ENCODE peak calls at places on chromosomes 11 and 22, in seven cellular contexts. One of them, this sample, is unnamed.
A peak's percentile ranks its signal among the peaks of the same experiment; 100 is the strongest.

GRCh38 chr22:40633036-40633435 is 3.5 kb downstream of the MRTFA start:
- DNase-seq in sigmoid colon: no peak
- DNase-seq in fibroblast of mammary gland: no peak
- DNase-seq in amniotic stem cell: no peak
- DNase-seq in pancreas: no peak
- DNase-seq in activated T-helper 1 cell treated with anti-CD3 and anti-CD28 coated beads, Interleukin-12 subunit alpha, Interleukin-12 subunit beta, Interleukin-2, Interleukin-4 antibody, amounts not matched to agents 30 ng/mL and 10 ng/mL and 1 ng/mL, durations not matched to agents 14 hours and 24 hours and 36 hours: no peak
- DNase-seq in stimulated activated CD8-positive, alpha-beta memory T cell treated with anti-CD3 and anti-CD28 coated beads, Interleukin-4, amount 100 ng/mL, for 48 hours: no peak
- DNase-seq in this sample: no peak

GRCh38 chr22:44180706-44181032 is at the start of gene PARVG:
- DNase-seq in sigmoid colon: no peak
- DNase-seq in fibroblast of mammary gland: no peak
- DNase-seq in amniotic stem cell: no peak
- DNase-seq in pancreas: no peak
- DNase-seq in activated T-helper 1 cell treated with anti-CD3 and anti-CD28 coated beads, Interleukin-12 subunit alpha, Interleukin-12 subunit beta, Interleukin-2, Interleukin-4 antibody, amounts not matched to agents 30 ng/mL and 10 ng/mL and 1 ng/mL, durations not matched to agents 14 hours and 24 hours and 36 hours: peak; percentile 33
- DNase-seq in stimulated activated CD8-positive, alpha-beta memory T cell treated with anti-CD3 and anti-CD28 coated beads, Interleukin-4, amount 100 ng/mL, for 48 hours: peak; percentile 45
- DNase-seq in this sample: no peak

GRCh38 chr22:27284314-27284713 is 517.2 kb downstream of the MN1 start:
- DNase-seq in sigmoid colon: no peak
- DNase-seq in fibroblast of mammary gland: no peak
- DNase-seq in amniotic stem cell: no peak
- DNase-seq in pancreas: no peak
- DNase-seq in activated T-helper 1 cell treated with anti-CD3 and anti-CD28 coated beads, Interleukin-12 subunit alpha, Interleukin-12 subunit beta, Interleukin-2, Interleukin-4 antibody, amounts not matched to agents 30 ng/mL and 10 ng/mL and 1 ng/mL, durations not matched to agents 14 hours and 24 hours and 36 hours: no peak
- DNase-seq in stimulated activated CD8-positive, alpha-beta memory T cell treated with anti-CD3 and anti-CD28 coated beads, Interleukin-4, amount 100 ng/mL, for 48 hours: no peak
- DNase-seq in this sample: no peak

GRCh38 chr11:70541699-70542098 is 143.4 kb downstream of the CTTN start:
- DNase-seq in sigmoid colon: no peak
- DNase-seq in fibroblast of mammary gland: no peak
- DNase-seq in amniotic stem cell: no peak
- DNase-seq in pancreas: peak; percentile 5
- DNase-seq in activated T-helper 1 cell treated with anti-CD3 and anti-CD28 coated beads, Interleukin-12 subunit alpha, Interleukin-12 subunit beta, Interleukin-2, Interleukin-4 antibody, amounts not matched to agents 30 ng/mL and 10 ng/mL and 1 ng/mL, durations not matched to agents 14 hours and 24 hours and 36 hours: no peak
- DNase-seq in stimulated activated CD8-positive, alpha-beta memory T cell treated with anti-CD3 and anti-CD28 coated beads, Interleukin-4, amount 100 ng/mL, for 48 hours: no peak
- DNase-seq in this sample: no peak

GRCh38 chr11:17917556-17917955 is 95.3 kb downstream of the SERGEF start:
- DNase-seq in sigmoid colon: no peak
- DNase-seq in fibroblast of mammary gland: no peak
- DNase-seq in amniotic stem cell: no peak
- DNase-seq in pancreas: no peak
- DNase-seq in activated T-helper 1 cell treated with anti-CD3 and anti-CD28 coated beads, Interleukin-12 subunit alpha, Interleukin-12 subunit beta, Interleukin-2, Interleukin-4 antibody, amounts not matched to agents 30 ng/mL and 10 ng/mL and 1 ng/mL, durations not matched to agents 14 hours and 24 hours and 36 hours: no peak
- DNase-seq in stimulated activated CD8-positive, alpha-beta memory T cell treated with anti-CD3 and anti-CD28 coated beads, Interleukin-4, amount 100 ng/mL, for 48 hours: no peak
- DNase-seq in this sample: no peak

GRCh38 chr11:74444173-74444832 is 23.0 kb downstream of the KCNE3 start:
- DNase-seq in sigmoid colon: no peak
- DNase-seq in fibroblast of mammary gland: no peak
- DNase-seq in amniotic stem cell: no peak
- DNase-seq in pancreas: no peak
- DNase-seq in activated T-helper 1 cell treated with anti-CD3 and anti-CD28 coated beads, Interleukin-12 subunit alpha, Interleukin-12 subunit beta, Interleukin-2, Interleukin-4 antibody, amounts not matched to agents 30 ng/mL and 10 ng/mL and 1 ng/mL, durations not matched to agents 14 hours and 24 hours and 36 hours: no peak
- DNase-seq in stimulated activated CD8-positive, alpha-beta memory T cell treated with anti-CD3 and anti-CD28 coated beads, Interleukin-4, amount 100 ng/mL, for 48 hours: no peak
- DNase-seq in this sample: no peak

GRCh38 chr11:124889692-124890091 is 8.0 kb downstream of the ROBO4 start:
- DNase-seq in sigmoid colon: no peak
- DNase-seq in fibroblast of mammary gland: no peak
- DNase-seq in amniotic stem cell: no peak
- DNase-seq in pancreas: no peak
- DNase-seq in activated T-helper 1 cell treated with anti-CD3 and anti-CD28 coated beads, Interleukin-12 subunit alpha, Interleukin-12 subunit beta, Interleukin-2, Interleukin-4 antibody, amounts not matched to agents 30 ng/mL and 10 ng/mL and 1 ng/mL, durations not matched to agents 14 hours and 24 hours and 36 hours: no peak
- DNase-seq in stimulated activated CD8-positive, alpha-beta memory T cell treated with anti-CD3 and anti-CD28 coated beads, Interleukin-4, amount 100 ng/mL, for 48 hours: no peak
- DNase-seq in this sample: no peak

GRCh38 chr22:41290262-41291221 is 4.6 kb upstream of the RANGAP1 start:
- DNase-seq in sigmoid colon: no peak
- DNase-seq in fibroblast of mammary gland: peak; percentile 63
- DNase-seq in amniotic stem cell: no peak
- DNase-seq in pancreas: no peak
- DNase-seq in activated T-helper 1 cell treated with anti-CD3 and anti-CD28 coated beads, Interleukin-12 subunit alpha, Interleukin-12 subunit beta, Interleukin-2, Interleukin-4 antibody, amounts not matched to agents 30 ng/mL and 10 ng/mL and 1 ng/mL, durations not matched to agents 14 hours and 24 hours and 36 hours: no peak
- DNase-seq in stimulated activated CD8-positive, alpha-beta memory T cell treated with anti-CD3 and anti-CD28 coated beads, Interleukin-4, amount 100 ng/mL, for 48 hours: no peak
- DNase-seq in this sample: no peak

GRCh38 chr22:45263790-45264269 is 20.9 kb upstream of the UPK3A start:
- DNase-seq in sigmoid colon: peak; percentile 93
- DNase-seq in fibroblast of mammary gland: peak; percentile 78
- DNase-seq in amniotic stem cell: peak; percentile 59
- DNase-seq in pancreas: peak; percentile 79
- DNase-seq in activated T-helper 1 cell treated with anti-CD3 and anti-CD28 coated beads, Interleukin-12 subunit alpha, Interleukin-12 subunit beta, Interleukin-2, Interleukin-4 antibody, amounts not matched to agents 30 ng/mL and 10 ng/mL and 1 ng/mL, durations not matched to agents 14 hours and 24 hours and 36 hours: no peak
- DNase-seq in stimulated activated CD8-positive, alpha-beta memory T cell treated with anti-CD3 and anti-CD28 coated beads, Interleukin-4, amount 100 ng/mL, for 48 hours: no peak
- DNase-seq in this sample: peak; percentile 85

GRCh38 chr11:23632293-23632692 is 772.0 kb upstream of the CCDC179 start:
- DNase-seq in sigmoid colon: no peak
- DNase-seq in fibroblast of mammary gland: no peak
- DNase-seq in amniotic stem cell: no peak
- DNase-seq in pancreas: no peak
- DNase-seq in activated T-helper 1 cell treated with anti-CD3 and anti-CD28 coated beads, Interleukin-12 subunit alpha, Interleukin-12 subunit beta, Interleukin-2, Interleukin-4 antibody, amounts not matched to agents 30 ng/mL and 10 ng/mL and 1 ng/mL, durations not matched to agents 14 hours and 24 hours and 36 hours: no peak
- DNase-seq in stimulated activated CD8-positive, alpha-beta memory T cell treated with anti-CD3 and anti-CD28 coated beads, Interleukin-4, amount 100 ng/mL, for 48 hours: no peak
- DNase-seq in this sample: no peak

GRCh38 chr11:35247428-35247827 is 108.5 kb downstream of the CD44 start:
- DNase-seq in sigmoid colon: no peak
- DNase-seq in fibroblast of mammary gland: no peak
- DNase-seq in amniotic stem cell: no peak
- DNase-seq in pancreas: no peak
- DNase-seq in activated T-helper 1 cell treated with anti-CD3 and anti-CD28 coated beads, Interleukin-12 subunit alpha, Interleukin-12 subunit beta, Interleukin-2, Interleukin-4 antibody, amounts not matched to agents 30 ng/mL and 10 ng/mL and 1 ng/mL, durations not matched to agents 14 hours and 24 hours and 36 hours: no peak
- DNase-seq in stimulated activated CD8-positive, alpha-beta memory T cell treated with anti-CD3 and anti-CD28 coated beads, Interleukin-4, amount 100 ng/mL, for 48 hours: peak; percentile 35
- DNase-seq in this sample: no peak

GRCh38 chr11:4466168-4466891 is 16.1 kb upstream of the OR52K1 start:
- DNase-seq in sigmoid colon: no peak
- DNase-seq in fibroblast of mammary gland: no peak
- DNase-seq in amniotic stem cell: no peak
- DNase-seq in pancreas: no peak
- DNase-seq in activated T-helper 1 cell treated with anti-CD3 and anti-CD28 coated beads, Interleukin-12 subunit alpha, Interleukin-12 subunit beta, Interleukin-2, Interleukin-4 antibody, amounts not matched to agents 30 ng/mL and 10 ng/mL and 1 ng/mL, durations not matched to agents 14 hours and 24 hours and 36 hours: no peak
- DNase-seq in stimulated activated CD8-positive, alpha-beta memory T cell treated with anti-CD3 and anti-CD28 coated beads, Interleukin-4, amount 100 ng/mL, for 48 hours: no peak
- DNase-seq in this sample: no peak

GRCh38 chr22:36486619-36487384 is 5.4 kb upstream of the TXN2 start:
- DNase-seq in sigmoid colon: no peak
- DNase-seq in fibroblast of mammary gland: peak; percentile 67
- DNase-seq in amniotic stem cell: peak; percentile 48
- DNase-seq in pancreas: peak; percentile 64
- DNase-seq in activated T-helper 1 cell treated with anti-CD3 and anti-CD28 coated beads, Interleukin-12 subunit alpha, Interleukin-12 subunit beta, Interleukin-2, Interleukin-4 antibody, amounts not matched to agents 30 ng/mL and 10 ng/mL and 1 ng/mL, durations not matched to agents 14 hours and 24 hours and 36 hours: peak; percentile 39
- DNase-seq in stimulated activated CD8-positive, alpha-beta memory T cell treated with anti-CD3 and anti-CD28 coated beads, Interleukin-4, amount 100 ng/mL, for 48 hours: peak; percentile 77
- DNase-seq in this sample: no peak

GRCh38 chr22:40345801-40346177 is 511 bp upstream of the ADSL start:
- DNase-seq in sigmoid colon: no peak
- DNase-seq in fibroblast of mammary gland: peak; percentile 37
- DNase-seq in amniotic stem cell: peak; percentile 10
- DNase-seq in pancreas: peak; percentile 63
- DNase-seq in activated T-helper 1 cell treated with anti-CD3 and anti-CD28 coated beads, Interleukin-12 subunit alpha, Interleukin-12 subunit beta, Interleukin-2, Interleukin-4 antibody, amounts not matched to agents 30 ng/mL and 10 ng/mL and 1 ng/mL, durations not matched to agents 14 hours and 24 hours and 36 hours: peak; percentile 41
- DNase-seq in stimulated activated CD8-positive, alpha-beta memory T cell treated with anti-CD3 and anti-CD28 coated beads, Interleukin-4, amount 100 ng/mL, for 48 hours: peak; percentile 71
- DNase-seq in this sample: no peak

GRCh38 chr11:135075740-135076139 is 663.7 kb upstream of the B3GAT1 start:
- DNase-seq in sigmoid colon: no peak
- DNase-seq in fibroblast of mammary gland: peak; percentile 54
- DNase-seq in amniotic stem cell: no peak
- DNase-seq in pancreas: no peak
- DNase-seq in activated T-helper 1 cell treated with anti-CD3 and anti-CD28 coated beads, Interleukin-12 subunit alpha, Interleukin-12 subunit beta, Interleukin-2, Interleukin-4 antibody, amounts not matched to agents 30 ng/mL and 10 ng/mL and 1 ng/mL, durations not matched to agents 14 hours and 24 hours and 36 hours: peak; percentile 17
- DNase-seq in stimulated activated CD8-positive, alpha-beta memory T cell treated with anti-CD3 and anti-CD28 coated beads, Interleukin-4, amount 100 ng/mL, for 48 hours: peak; percentile 85
- DNase-seq in this sample: peak; percentile 33

GRCh38 chr11:90594658-90595057 is 371.8 kb upstream of the CHORDC1 start:
- DNase-seq in sigmoid colon: no peak
- DNase-seq in fibroblast of mammary gland: no peak
- DNase-seq in amniotic stem cell: no peak
- DNase-seq in pancreas: no peak
- DNase-seq in activated T-helper 1 cell treated with anti-CD3 and anti-CD28 coated beads, Interleukin-12 subunit alpha, Interleukin-12 subunit beta, Interleukin-2, Interleukin-4 antibody, amounts not matched to agents 30 ng/mL and 10 ng/mL and 1 ng/mL, durations not matched to agents 14 hours and 24 hours and 36 hours: no peak
- DNase-seq in stimulated activated CD8-positive, alpha-beta memory T cell treated with anti-CD3 and anti-CD28 coated beads, Interleukin-4, amount 100 ng/mL, for 48 hours: no peak
- DNase-seq in this sample: no peak

GRCh38 chr11:59953463-59954218 is 10.2 kb upstream of the OOSP4A start:
- DNase-seq in sigmoid colon: no peak
- DNase-seq in fibroblast of mammary gland: no peak
- DNase-seq in amniotic stem cell: no peak
- DNase-seq in pancreas: no peak
- DNase-seq in activated T-helper 1 cell treated with anti-CD3 and anti-CD28 coated beads, Interleukin-12 subunit alpha, Interleukin-12 subunit beta, Interleukin-2, Interleukin-4 antibody, amounts not matched to agents 30 ng/mL and 10 ng/mL and 1 ng/mL, durations not matched to agents 14 hours and 24 hours and 36 hours: no peak
- DNase-seq in stimulated activated CD8-positive, alpha-beta memory T cell treated with anti-CD3 and anti-CD28 coated beads, Interleukin-4, amount 100 ng/mL, for 48 hours: no peak
- DNase-seq in this sample: no peak

GRCh38 chr11:13335319-13335718 is 57.7 kb downstream of the BMAL1 start:
- DNase-seq in sigmoid colon: peak; percentile 72
- DNase-seq in fibroblast of mammary gland: peak; percentile 78
- DNase-seq in amniotic stem cell: peak; percentile 60
- DNase-seq in pancreas: peak; percentile 72
- DNase-seq in activated T-helper 1 cell treated with anti-CD3 and anti-CD28 coated beads, Interleukin-12 subunit alpha, Interleukin-12 subunit beta, Interleukin-2, Interleukin-4 antibody, amounts not matched to agents 30 ng/mL and 10 ng/mL and 1 ng/mL, durations not matched to agents 14 hours and 24 hours and 36 hours: peak; percentile 58
- DNase-seq in stimulated activated CD8-positive, alpha-beta memory T cell treated with anti-CD3 and anti-CD28 coated beads, Interleukin-4, amount 100 ng/mL, for 48 hours: peak; percentile 79
- DNase-seq in this sample: peak; percentile 82

GRCh38 chr22:23070418-23071162 is at the start of gene GNAZ:
- DNase-seq in sigmoid colon: peak; percentile 67
- DNase-seq in fibroblast of mammary gland: no peak
- DNase-seq in amniotic stem cell: no peak
- DNase-seq in pancreas: peak; percentile 68
- DNase-seq in activated T-helper 1 cell treated with anti-CD3 and anti-CD28 coated beads, Interleukin-12 subunit alpha, Interleukin-12 subunit beta, Interleukin-2, Interleukin-4 antibody, amounts not matched to agents 30 ng/mL and 10 ng/mL and 1 ng/mL, durations not matched to agents 14 hours and 24 hours and 36 hours: no peak
- DNase-seq in stimulated activated CD8-positive, alpha-beta memory T cell treated with anti-CD3 and anti-CD28 coated beads, Interleukin-4, amount 100 ng/mL, for 48 hours: peak; percentile 31
- DNase-seq in this sample: peak; percentile 4

GRCh38 chr11:128469220-128469619 is 118.1 kb downstream of the ETS1 start:
- DNase-seq in sigmoid colon: no peak
- DNase-seq in fibroblast of mammary gland: no peak
- DNase-seq in amniotic stem cell: no peak
- DNase-seq in pancreas: no peak
- DNase-seq in activated T-helper 1 cell treated with anti-CD3 and anti-CD28 coated beads, Interleukin-12 subunit alpha, Interleukin-12 subunit beta, Interleukin-2, Interleukin-4 antibody, amounts not matched to agents 30 ng/mL and 10 ng/mL and 1 ng/mL, durations not matched to agents 14 hours and 24 hours and 36 hours: no peak
- DNase-seq in stimulated activated CD8-positive, alpha-beta memory T cell treated with anti-CD3 and anti-CD28 coated beads, Interleukin-4, amount 100 ng/mL, for 48 hours: peak; percentile 54
- DNase-seq in this sample: no peak

GRCh38 chr22:35708917-35709316 is 8.8 kb upstream of the APOL5 start:
- DNase-seq in sigmoid colon: no peak
- DNase-seq in fibroblast of mammary gland: no peak
- DNase-seq in amniotic stem cell: no peak
- DNase-seq in pancreas: no peak
- DNase-seq in activated T-helper 1 cell treated with anti-CD3 and anti-CD28 coated beads, Interleukin-12 subunit alpha, Interleukin-12 subunit beta, Interleukin-2, Interleukin-4 antibody, amounts not matched to agents 30 ng/mL and 10 ng/mL and 1 ng/mL, durations not matched to agents 14 hours and 24 hours and 36 hours: no peak
- DNase-seq in stimulated activated CD8-positive, alpha-beta memory T cell treated with anti-CD3 and anti-CD28 coated beads, Interleukin-4, amount 100 ng/mL, for 48 hours: no peak
- DNase-seq in this sample: no peak

GRCh38 chr22:46081036-46081830 is 69.1 kb upstream of the PPARA start:
- DNase-seq in sigmoid colon: peak; percentile 76
- DNase-seq in fibroblast of mammary gland: no peak
- DNase-seq in amniotic stem cell: no peak
- DNase-seq in pancreas: peak; percentile 68
- DNase-seq in activated T-helper 1 cell treated with anti-CD3 and anti-CD28 coated beads, Interleukin-12 subunit alpha, Interleukin-12 subunit beta, Interleukin-2, Interleukin-4 antibody, amounts not matched to agents 30 ng/mL and 10 ng/mL and 1 ng/mL, durations not matched to agents 14 hours and 24 hours and 36 hours: no peak
- DNase-seq in stimulated activated CD8-positive, alpha-beta memory T cell treated with anti-CD3 and anti-CD28 coated beads, Interleukin-4, amount 100 ng/mL, for 48 hours: no peak
- DNase-seq in this sample: no peak

GRCh38 chr11:19595840-19596751 is 116.5 kb upstream of the NAV2 start:
- DNase-seq in sigmoid colon: peak; percentile 75
- DNase-seq in fibroblast of mammary gland: peak; percentile 90
- DNase-seq in amniotic stem cell: peak; percentile 89
- DNase-seq in pancreas: no peak
- DNase-seq in activated T-helper 1 cell treated with anti-CD3 and anti-CD28 coated beads, Interleukin-12 subunit alpha, Interleukin-12 subunit beta, Interleukin-2, Interleukin-4 antibody, amounts not matched to agents 30 ng/mL and 10 ng/mL and 1 ng/mL, durations not matched to agents 14 hours and 24 hours and 36 hours: no peak
- DNase-seq in stimulated activated CD8-positive, alpha-beta memory T cell treated with anti-CD3 and anti-CD28 coated beads, Interleukin-4, amount 100 ng/mL, for 48 hours: no peak
- DNase-seq in this sample: peak; percentile 95

GRCh38 chr11:102831128-102831708 is 12.2 kb downstream of the MMP3 start:
- DNase-seq in sigmoid colon: peak; percentile 70
- DNase-seq in fibroblast of mammary gland: peak; percentile 70
- DNase-seq in amniotic stem cell: peak; percentile 26
- DNase-seq in pancreas: peak; percentile 68
- DNase-seq in activated T-helper 1 cell treated with anti-CD3 and anti-CD28 coated beads, Interleukin-12 subunit alpha, Interleukin-12 subunit beta, Interleukin-2, Interleukin-4 antibody, amounts not matched to agents 30 ng/mL and 10 ng/mL and 1 ng/mL, durations not matched to agents 14 hours and 24 hours and 36 hours: no peak
- DNase-seq in stimulated activated CD8-positive, alpha-beta memory T cell treated with anti-CD3 and anti-CD28 coated beads, Interleukin-4, amount 100 ng/mL, for 48 hours: peak; percentile 26
- DNase-seq in this sample: no peak

GRCh38 chr11:18749681-18750319 is 23.8 kb upstream of the IGSF22 start:
- DNase-seq in sigmoid colon: no peak
- DNase-seq in fibroblast of mammary gland: peak; percentile 64
- DNase-seq in amniotic stem cell: peak; percentile 51
- DNase-seq in pancreas: no peak
- DNase-seq in activated T-helper 1 cell treated with anti-CD3 and anti-CD28 coated beads, Interleukin-12 subunit alpha, Interleukin-12 subunit beta, Interleukin-2, Interleukin-4 antibody, amounts not matched to agents 30 ng/mL and 10 ng/mL and 1 ng/mL, durations not matched to agents 14 hours and 24 hours and 36 hours: no peak
- DNase-seq in stimulated activated CD8-positive, alpha-beta memory T cell treated with anti-CD3 and anti-CD28 coated beads, Interleukin-4, amount 100 ng/mL, for 48 hours: no peak
- DNase-seq in this sample: peak; percentile 77